ENCODE peak calls at places on chromosomes 4 and X, in five cellular contexts. B is fibroblast of gingiva, N is NCI-H748 treated with DMSO at 0.1 percent for 48 hours, I is glutamatergic neuron, M is cardiac muscle cell. S is an unnamed sample.
A peak's percentile ranks its signal among the peaks of the same experiment; 100 is the strongest.

GRCh38 chrX:134158821-134159512 is 78.0 kb upstream of the CCDC160 start:
- DNase-seq in B (no peak), N (no peak), I (no peak), M (no peak), S (no peak)

GRCh38 chr4:10115657-10116624 is 658 bp downstream of the WDR1 start:
- DNase-seq in M (peak; percentile 48), B (no peak), I (peak; percentile 56), N (no peak), S (no peak)

GRCh38 chr4:5033266-5033945 is 14.1 kb upstream of the CYTL1 start:
- DNase-seq in I (no peak), N (no peak), M (peak; percentile 41), B (no peak), S (no peak)

GRCh38 chr4:159227984-159228383 is 125.1 kb downstream of the RAPGEF2 start:
- DNase-seq in M (peak; percentile 90), I (no peak), N (no peak), B (peak; percentile 44), S (peak; percentile 50)

GRCh38 chr4:121041307-121042090 is 30.8 kb downstream of the NDNF start:
- DNase-seq in N (no peak), M (no peak), I (no peak), B (no peak), S (no peak)

GRCh38 chr4:138248058-138248457 is 5.9 kb upstream of the SLC7A11 start:
- DNase-seq in N (no peak), M (no peak), B (no peak), I (no peak), S (no peak)

GRCh38 chrX:148498067-148498466 is 2.4 kb upstream of the AFF2 start:
- DNase-seq in B (no peak), N (no peak), I (no peak), M (no peak), S (no peak)

GRCh38 chr4:138982754-138983153 is 32.8 kb upstream of the NOCT start:
- DNase-seq in M (no peak), B (no peak), I (no peak), N (no peak), S (no peak)

S was measured in omental fat pad.